ENCODE peak calls at places on chromosomes 4 and X, in four cellular contexts. I, M, F and A are unnamed samples.

GRCh38 chr4:30904593-30904992 is 184.4 kb downstream of the PCDH7 start:
- DNase-seq in I (no peak), M (no peak), F (no peak), A (no peak)

GRCh38 chr4:182938213-182938645 is 21.0 kb upstream of the DCTD start:
- DNase-seq in I (peak; percentile 77), M (peak; percentile 73), F (peak; percentile 87), A (peak; percentile 32)

GRCh38 chrX:7828594-7828993 is 14.4 kb upstream of the VCX start:
- DNase-seq in I (no peak), M (no peak), F (no peak), A (no peak)

GRCh38 chr4:184921456-184921855 is 95.7 kb upstream of the ACSL1 start:
- DNase-seq in I (no peak), M (no peak), F (no peak), A (no peak)

GRCh38 chr4:67288964-67289363 is 256.3 kb downstream of the CENPC start:
- DNase-seq in I (no peak), M (no peak), F (no peak), A (no peak)

GRCh38 chr4:1172971-1173757 is 781 bp upstream of the SPON2 start:
- DNase-seq in I (no peak), M (no peak), F (no peak), A (no peak)

GRCh38 chrX:35115205-35115604 is 172.6 kb downstream of the FAM47B start:
- DNase-seq in I (no peak), M (no peak), F (no peak), A (no peak)

GRCh38 chr4:56229947-56230346 is 157.3 kb downstream of the AASDH start:
- DNase-seq in I (no peak), M (no peak), F (no peak), A (no peak)

GRCh38 chr4:186918466-186918865 is 194.8 kb upstream of the FAT1 start:
- DNase-seq in I (no peak), M (no peak), F (no peak), A (no peak)

DNA sequence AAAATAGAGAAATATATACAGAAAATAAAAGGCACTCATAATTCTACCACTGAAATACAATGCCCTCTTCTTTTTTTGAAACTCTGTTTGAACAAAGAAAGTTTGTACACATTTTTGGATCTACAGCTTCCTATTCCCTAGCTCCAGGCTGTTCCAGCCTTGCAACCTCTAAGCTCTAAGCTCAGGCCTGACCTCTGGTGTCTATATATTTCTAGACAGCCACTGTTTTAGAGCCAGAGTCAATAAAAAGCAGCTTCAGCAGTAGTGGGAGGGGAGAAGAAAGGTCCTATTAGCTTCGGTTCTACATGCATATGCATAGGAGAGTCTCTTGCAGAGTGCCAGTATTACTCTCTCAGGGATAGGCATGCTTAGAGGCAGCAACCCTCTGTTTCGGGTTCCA is 39.7 kb downstream of the CLDN2 start:
- DNase-seq in I (no peak), M (no peak), F (no peak), A (peak; percentile 3)
- TF ChIP-seq CTCF in I (no peak), M (peak; percentile 25), F (no peak), A (no peak)

GRCh38 chr4:38132140-38132673 is 172.0 kb downstream of the PTTG2 start:
- DNase-seq in I (no peak), M (no peak), F (no peak), A (no peak)
- TF ChIP-seq POLR2AphosphoS5 in I (peak; percentile 75), M (no peak), F (no peak), A (peak; percentile 49)

DNA sequence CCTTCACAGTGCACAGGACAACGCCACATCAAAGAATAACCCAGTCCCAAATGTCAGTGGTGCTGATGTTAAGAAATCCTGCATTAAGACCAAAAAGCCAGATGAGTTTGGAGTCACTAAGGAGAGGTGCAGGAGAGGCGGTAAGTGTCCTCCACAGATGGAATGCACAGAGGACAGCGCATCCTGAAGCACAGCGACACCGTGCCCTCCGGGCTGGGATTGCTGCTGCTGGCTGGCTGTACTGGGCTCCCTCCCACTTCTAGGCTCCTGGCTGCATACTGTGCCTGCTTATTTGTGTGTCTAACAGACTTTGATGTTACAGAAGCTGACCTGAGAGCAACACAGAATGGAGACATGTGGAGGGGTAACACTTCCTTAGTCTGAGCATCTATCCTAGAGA is 325.6 kb upstream of the BOD1L1 start:
- DNase-seq in I (no peak), M (no peak), F (no peak), A (no peak)
- TF ChIP-seq CTCF in I (no peak), M (no peak), F (no peak), A (no peak)

GRCh38 chrX:126395909-126396308 is 156.7 kb downstream of the DCAF12L1 start:
- DNase-seq in I (no peak), M (no peak), F (no peak), A (no peak)
- TF ChIP-seq POLR2AphosphoS5 in I (no peak), M (no peak), F (no peak), A (no peak)

DNA sequence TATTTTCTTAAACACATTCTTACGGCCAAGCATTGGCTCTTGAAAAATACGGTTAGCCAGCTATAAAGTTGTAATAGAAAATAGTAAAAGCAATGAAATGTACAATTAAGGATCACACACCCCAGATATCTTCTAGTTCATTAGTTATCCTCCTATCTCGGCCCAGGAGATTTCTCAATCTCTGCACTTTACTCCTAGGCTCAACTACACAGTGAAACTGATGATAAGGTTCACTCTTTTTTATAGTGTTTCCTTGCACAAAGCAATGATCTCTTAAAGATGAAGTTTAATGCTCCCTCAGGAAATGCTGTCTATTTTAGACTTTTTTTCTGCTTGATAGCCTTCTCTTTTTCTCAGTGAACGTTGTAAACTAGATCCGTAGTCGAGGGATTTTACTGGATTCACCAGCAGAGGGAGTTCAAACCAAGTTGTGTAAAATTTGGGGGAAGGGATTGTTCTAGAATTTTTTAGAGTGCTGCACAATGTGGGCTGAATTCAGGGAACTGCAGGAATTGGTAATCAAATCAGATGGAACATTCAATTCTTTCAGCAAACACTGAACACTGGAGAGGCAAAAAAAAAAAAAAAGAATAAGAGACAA is 269.5 kb downstream of the GBA3 start:
- DNase-seq in I (no peak), M (no peak), F (no peak), A (no peak)
- TF ChIP-seq CTCF in I (peak; percentile 32), M (peak; percentile 29), F (no peak), A (no peak)